ENCODE peak calls at places on chromosomes 5 and 9, in four cellular contexts. E, Z, F and X are unnamed samples.

GRCh38 chr5:142425286-142426065 is 100.7 kb upstream of the SPRY4 start:
- DNase-seq in E (no peak), Z (no peak), F (no peak), X (peak)

GRCh38 chr9:91117474-91117891 is 244.2 kb downstream of the AUH start:
- DNase-seq in E (no peak), Z (no peak), F (no peak), X (no peak)

GRCh38 chr9:91429501-91429900 is 5.9 kb upstream of the NFIL3 start:
- DNase-seq in E (no peak), Z (no peak), F (no peak), X (no peak)

GRCh38 chr5:158832736-158833135 is 267.0 kb downstream of the EBF1 start:
- DNase-seq in E (peak), Z (no peak), F (no peak), X (peak)

GRCh38 chr9:27590636-27591035 is 17.4 kb upstream of the C9orf72 start:
- DNase-seq in E (peak), Z (no peak), F (no peak), X (peak)

GRCh38 chr5:43514471-43514815 is 505 bp downstream of the C5orf34 start:
- DNase-seq in E (peak), Z (no peak), F (no peak), X (peak)

GRCh38 chr9:116151966-116152381 is 1.6 kb upstream of the PAPPA start:
- DNase-seq in E (peak), Z (no peak), F (no peak), X (peak)

GRCh38 chr5:149150457-149150856 is 9.2 kb downstream of the ABLIM3 start:
- DNase-seq in E (peak), Z (peak), F (no peak), X (peak)

GRCh38 chr9:86550411-86550810 is 196.2 kb upstream of the TUT7 start:
- DNase-seq in E (peak), Z (no peak), F (no peak), X (peak)

GRCh38 chr5:127959152-127959764 is 124.3 kb upstream of the SLC12A2 start:
- DNase-seq in E (peak), Z (no peak), F (no peak), X (peak)

GRCh38 chr5:154945695-154946301 is 4.9 kb downstream of the MRPL22 start:
- DNase-seq in E (peak), Z (peak), F (no peak), X (peak)

GRCh38 chr5:172868924-172869565 is 35.0 kb downstream of the ERGIC1 start:
- DNase-seq in E (peak), Z (no peak), F (peak), X (peak)

GRCh38 chr5:135266975-135267374 is 132.1 kb downstream of the MACROH2A1 start:
- DNase-seq in E (peak), Z (no peak), F (no peak), X (peak)

GRCh38 chr5:155394727-155395126 is 381.2 kb downstream of the KIF4B start:
- DNase-seq in E (no peak), Z (no peak), F (no peak), X (no peak)

GRCh38 chr5:74673011-74673790 is 11.8 kb upstream of the HEXB start:
- DNase-seq in E (peak), Z (peak), F (no peak), X (peak)

GRCh38 chr5:57503433-57503832 is 20.8 kb upstream of the ACTBL2 start:
- DNase-seq in E (peak), Z (no peak), F (no peak), X (peak)

GRCh38 chr9:101035098-101035497 is 6.6 kb downstream of the PLPPR1 start:
- DNase-seq in E (no peak), Z (no peak), F (no peak), X (no peak)

GRCh38 chr5:158162479-158162878 is 303.5 kb upstream of the CLINT1 start:
- DNase-seq in E (no peak), Z (no peak), F (no peak), X (no peak)

GRCh38 chr5:14199902-14200301 is 56.8 kb downstream of the TRIO start:
- DNase-seq in E (no peak), Z (no peak), F (peak), X (no peak)

GRCh38 chr9:82105729-82106128 is 117.2 kb downstream of the SPATA31D1 start:
- DNase-seq in E (no peak), Z (no peak), F (no peak), X (no peak)

GRCh38 chr5:94505327-94506080 is 112.9 kb downstream of the KIAA0825 start:
- DNase-seq in E (peak), Z (no peak), F (no peak), X (peak)

GRCh38 chr9:82597225-82598158 is 465.4 kb downstream of the RASEF start:
- DNase-seq in E (no peak), Z (no peak), F (no peak), X (no peak)

GRCh38 chr5:90941002-90941720 is 382.6 kb downstream of the ADGRV1 start:
- DNase-seq in E (no peak), Z (no peak), F (no peak), X (no peak)

GRCh38 chr5:21802869-21803490 is 1050.2 kb downstream of the CDH12 start:
- DNase-seq in E (peak), Z (peak), F (no peak), X (peak)

GRCh38 chr5:1449081-1449630 is 3.9 kb upstream of the SLC6A3 start:
- DNase-seq in E (no peak), Z (no peak), F (no peak), X (no peak)

GRCh38 chr5:81506378-81506777 is 112.4 kb upstream of the ACOT12 start:
- DNase-seq in E (no peak), Z (no peak), F (no peak), X (no peak)

GRCh38 chr9:93261735-93262523 is 78.0 kb downstream of the WNK2 start:
- DNase-seq in E (no peak), Z (no peak), F (no peak), X (no peak)

GRCh38 chr9:134629586-134630392 is 11.8 kb upstream of the COL5A1 start:
- DNase-seq in E (no peak), Z (no peak), F (peak), X (no peak)

GRCh38 chr9:38063363-38063707 is 5.7 kb downstream of the SHB start:
- DNase-seq in E (no peak), Z (no peak), F (no peak), X (no peak)

GRCh38 chr9:109767404-109767803 is 12.6 kb upstream of the PALM2AKAP2 start:
- DNase-seq in E (no peak), Z (no peak), F (no peak), X (no peak)

GRCh38 chr5:38462972-38463633 is 93.3 kb downstream of the LIFR start:
- DNase-seq in E (peak), Z (no peak), F (no peak), X (no peak)

GRCh38 chr9:114386886-114387677 is 700 bp downstream of the AKNA start:
- DNase-seq in E (peak), Z (peak), F (no peak), X (no peak)

GRCh38 chr9:33220681-33221567 is 19.0 kb upstream of the SPINK4 start:
- DNase-seq in E (no peak), Z (peak), F (no peak), X (no peak)

GRCh38 chr9:124632077-124632621 is 125.0 kb upstream of the NR5A1 start:
- DNase-seq in E (peak), Z (no peak), F (no peak), X (peak)

GRCh38 chr5:102561894-102562760 is 63.3 kb upstream of the SLCO6A1 start:
- DNase-seq in E (peak), Z (peak), F (no peak), X (peak)

GRCh38 chr9:95175523-95175922 is 142.0 kb downstream of the FANCC start:
- DNase-seq in E (no peak), Z (no peak), F (no peak), X (no peak)

GRCh38 chr5:74762599-74762998 is 4.3 kb downstream of the GFM2 start:
- DNase-seq in E (peak), Z (peak), F (no peak), X (peak)

GRCh38 chr5:72848474-72849428 is 32.3 kb downstream of the TNPO1 start:
- DNase-seq in E (peak), Z (peak), F (peak), X (no peak)

GRCh38 chr5:55572011-55572410 is 37.2 kb upstream of the PLPP1 start:
- DNase-seq in E (no peak), Z (no peak), F (no peak), X (no peak)

GRCh38 chr5:55569513-55569865 is 34.7 kb upstream of the PLPP1 start:
- DNase-seq in E (no peak), Z (no peak), F (no peak), X (peak)

GRCh38 chr5:55575815-55576583 is 41.2 kb upstream of the PLPP1 start:
- DNase-seq in E (peak), Z (peak), F (no peak), X (no peak)

GRCh38 chr5:55570026-55570425 is 35.3 kb upstream of the PLPP1 start:
- DNase-seq in E (peak), Z (no peak), F (no peak), X (peak)

GRCh38 chr5:55572600-55572999 is 37.8 kb upstream of the PLPP1 start:
- DNase-seq in E (no peak), Z (no peak), F (no peak), X (no peak)
- TF ChIP-seq CTCF in E (no peak), Z (no peak), F (no peak), X (no peak)

DNA sequence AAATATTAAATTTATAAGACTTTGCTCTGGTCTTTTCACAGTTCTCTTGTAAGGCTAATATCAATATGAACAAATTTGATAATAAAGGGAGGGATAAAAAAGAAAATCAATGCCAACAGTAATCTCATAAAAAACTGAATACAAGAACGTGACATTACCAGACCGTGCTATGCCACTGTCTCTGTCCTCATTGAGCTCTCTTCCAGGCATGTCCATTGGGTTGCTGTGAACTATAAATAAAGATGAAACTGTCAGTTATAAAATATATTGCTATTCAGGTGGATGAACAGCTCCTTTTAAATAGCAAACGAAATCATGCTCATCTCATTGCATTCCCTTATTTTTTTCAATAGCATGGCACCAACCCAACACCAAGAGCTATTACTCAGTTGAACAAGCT is 74.0 kb upstream of the RAPGEF6 start:
- DNase-seq in E (no peak), Z (no peak), F (no peak), X (no peak)
- H3K4me3 ChIP-seq in E (no peak), Z (no peak), F (no peak), X (no peak)

GRCh38 chr5:10229306-10230048 is 20.2 kb downstream of the ATPSCKMT start:
- DNase-seq in E (no peak), Z (no peak), F (no peak), X (peak)
- TF ChIP-seq CTCF in E (no peak), Z (peak), F (no peak), X (peak)

GRCh38 chr5:26482817-26483375 is 555.5 kb downstream of the CDH9 start:
- DNase-seq in E (peak), Z (peak), F (no peak), X (peak)
- H3K4me3 ChIP-seq in E (no peak), Z (no peak), F (no peak), X (no peak)

GRCh38 chr5:92942762-92943161 is 638.3 kb downstream of the NR2F1-AS1 start:
- DNase-seq in E (no peak), Z (no peak), F (no peak), X (no peak)

GRCh38 chr5:92944903-92945629 is 636.0 kb downstream of the NR2F1-AS1 start:
- DNase-seq in E (peak), Z (no peak), F (no peak), X (peak)

GRCh38 chr5:92944337-92944736 is 636.7 kb downstream of the NR2F1-AS1 start:
- DNase-seq in E (no peak), Z (no peak), F (no peak), X (no peak)

GRCh38 chr5:92946546-92946945 is 634.5 kb downstream of the NR2F1-AS1 start:
- DNase-seq in E (no peak), Z (no peak), F (no peak), X (no peak)

DNA sequence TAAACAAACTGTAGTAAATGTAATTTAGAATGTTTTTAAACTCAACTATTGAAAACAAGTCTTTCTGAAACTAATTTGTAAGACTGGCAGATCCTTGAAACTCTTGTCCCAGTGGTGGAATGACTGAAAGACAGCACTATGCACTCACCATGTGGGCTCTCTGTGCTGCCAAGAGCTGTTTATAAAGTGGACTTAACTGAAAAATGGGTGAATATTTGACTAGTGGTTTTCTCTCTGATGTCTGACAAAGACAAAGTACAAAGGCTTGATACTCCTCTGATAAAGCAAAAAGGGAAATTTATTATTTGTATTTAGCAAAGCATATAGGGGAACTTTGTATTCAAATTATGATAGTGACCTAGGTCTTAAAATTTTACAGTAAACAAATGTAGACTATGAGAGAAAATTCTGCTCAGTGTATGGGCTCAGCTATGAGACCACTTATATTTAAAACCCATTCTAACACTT is 635.4 kb downstream of the NR2F1-AS1 start:
- DNase-seq in E (peak), Z (no peak), F (no peak), X (peak)
- TF ChIP-seq CTCF in E (no peak), Z (no peak), F (no peak), X (no peak)

GRCh38 chr9:14369011-14369410 is 55.1 kb upstream of the NFIB start:
- DNase-seq in E (no peak), Z (no peak), F (no peak), X (no peak)

GRCh38 chr9:14373319-14373632 is 59.3 kb upstream of the NFIB start:
- DNase-seq in E (peak), Z (no peak), F (no peak), X (no peak)

GRCh38 chr9:14373726-14374125 is 59.8 kb upstream of the NFIB start:
- DNase-seq in E (no peak), Z (no peak), F (no peak), X (no peak)

DNA sequence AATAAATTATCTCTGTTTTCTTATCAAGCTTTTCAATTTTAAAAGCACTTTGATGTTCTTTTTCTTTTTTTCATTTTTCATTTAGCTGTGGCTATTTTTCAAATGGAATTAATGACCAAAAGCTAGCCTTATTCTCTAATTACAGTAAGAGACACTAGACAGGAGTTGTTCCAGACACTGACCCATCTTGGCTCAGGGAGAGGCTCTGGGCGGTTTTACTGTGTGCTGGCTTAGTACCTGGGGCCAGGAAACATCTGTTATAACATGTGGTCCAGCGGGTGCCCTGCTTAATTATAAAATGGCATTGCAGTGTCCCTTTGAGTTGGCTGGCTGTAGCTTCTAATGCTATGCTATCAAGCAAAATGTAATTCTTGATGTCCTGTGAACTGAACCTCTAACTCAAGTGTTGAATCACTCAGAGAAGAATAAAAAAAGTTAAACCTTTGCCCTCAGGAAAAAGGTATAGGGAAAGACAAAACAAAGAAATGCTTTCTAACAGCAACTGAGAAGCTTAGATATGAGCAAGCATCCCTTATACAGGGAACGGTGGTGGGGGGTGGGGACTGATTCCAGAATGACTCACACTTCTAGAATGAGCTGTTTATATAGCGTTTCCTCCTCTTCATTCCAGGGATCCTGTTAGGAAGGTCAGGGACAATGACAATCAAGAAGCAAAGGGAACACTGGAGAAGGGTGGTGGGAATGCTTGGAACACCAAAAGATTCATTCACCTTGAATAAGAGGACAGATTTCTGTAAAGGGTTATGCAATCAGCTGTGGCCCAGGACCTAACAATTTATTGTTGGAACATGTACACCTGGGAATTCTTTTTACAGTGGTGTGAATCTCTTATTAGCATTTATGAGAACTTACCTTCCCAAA is 58.7 kb upstream of the NFIB start:
- DNase-seq in E (peak), Z (no peak), F (no peak), X (peak)
- H3K4me3 ChIP-seq in E (no peak), Z (no peak), F (no peak), X (no peak)

DNA sequence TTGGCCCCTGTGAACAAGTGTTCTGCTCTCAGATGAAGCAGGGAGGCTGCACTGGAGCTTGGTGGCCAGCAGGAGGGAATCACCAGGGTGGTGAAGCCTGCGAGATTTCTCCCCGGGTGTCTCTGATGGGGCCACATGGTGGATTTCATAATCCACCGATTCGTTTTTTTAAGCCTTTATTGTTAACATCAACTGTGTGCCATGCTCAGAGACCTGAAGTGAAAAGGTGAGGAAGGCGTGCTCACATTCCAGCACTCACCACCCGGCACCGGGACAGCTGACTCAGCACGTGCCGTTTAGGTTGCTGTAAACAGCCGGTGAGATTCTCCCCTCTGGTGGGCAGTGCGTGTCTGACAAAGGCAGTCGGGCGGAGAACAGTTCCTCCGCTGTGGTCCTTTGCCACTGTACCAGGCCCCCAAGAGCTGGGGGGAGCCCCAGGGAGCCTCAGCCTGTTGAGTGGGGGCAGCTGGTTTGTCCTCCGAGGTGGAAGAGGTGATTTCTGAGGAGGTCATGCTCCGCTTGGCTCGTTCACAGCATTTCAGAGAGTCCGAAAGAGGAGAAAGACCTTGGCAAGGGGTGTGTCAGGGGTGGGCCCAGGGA is 12.7 kb upstream of the AHRR start:
- DNase-seq in E (peak), Z (no peak), F (no peak), X (peak)
- TF ChIP-seq CTCF in E (peak), Z (no peak), F (no peak), X (peak)